ENCODE peak calls at places on chromosomes 3 and 15, in nine cellular contexts. W is C1 segment of cervical spinal cord; Z is nephron progenitor cell; V is GM12891; O is activated CD4-positive, alpha-beta T cell treated with anti-CD3 and anti-CD28 coated beads, Interleukin-2, amount 50 U/mL, for 48 hours; I is RKO; R is H54; G is T-helper 1 cell; C is SIG-M5. T is an unnamed sample.

GRCh38 chr3:10505050-10505790 is at the start of gene ATP2B2:
- DNase-seq in I (no peak), O (no peak), Z (peak), V (no peak), R (no peak), G (no peak), W (peak), C (no peak), T (peak)

GRCh38 chr3:46065294-46065705 is 38.0 kb upstream of the XCR1 start:
- DNase-seq in V (no peak), G (peak), Z (no peak), C (no peak), W (no peak), I (no peak), O (peak), R (no peak), T (peak)

GRCh38 chr3:9817437-9817836 is 7.4 kb downstream of the TTLL3 start:
- DNase-seq in R (no peak), O (no peak), W (no peak), I (no peak), C (no peak), V (no peak), G (no peak), Z (no peak), T (no peak)

GRCh38 chr3:169147246-169148008 is 516.1 kb downstream of the MECOM start:
- DNase-seq in Z (peak), W (no peak), R (peak), G (no peak), V (no peak), C (no peak), O (peak), I (peak), T (peak)

GRCh38 chr3:127211118-127212060 is 18.5 kb downstream of the PRR23E start:
- DNase-seq in Z (no peak), W (no peak), I (no peak), V (no peak), R (no peak), O (no peak), G (no peak), C (no peak), T (no peak)

GRCh38 chr3:123444023-123444422 is 4.9 kb downstream of the ADCY5 start:
- DNase-seq in R (no peak), I (no peak), C (no peak), Z (peak), W (peak), V (no peak), O (no peak), G (no peak), T (no peak)

GRCh38 chr3:134065836-134066538 is 36.3 kb upstream of the SLCO2A1 start:
- DNase-seq in O (no peak), W (no peak), I (no peak), R (no peak), Z (no peak), V (no peak), G (no peak), C (no peak), T (no peak)

GRCh38 chr15:66252411-66253295 is 897 bp downstream of the MEGF11 start:
- DNase-seq in G (no peak), I (no peak), Z (peak), R (peak), C (no peak), O (peak), V (peak), W (peak), T (peak)

GRCh38 chr3:107969994-107970896 is 120.6 kb downstream of the CD47 start:
- DNase-seq in R (no peak), V (no peak), Z (no peak), G (no peak), O (no peak), W (peak), I (no peak), C (no peak), T (no peak)

GRCh38 chr3:149577801-149578200 is 80.0 kb downstream of the WWTR1 start:
- DNase-seq in V (no peak), C (no peak), W (no peak), I (no peak), Z (no peak), R (no peak), G (no peak), O (no peak), T (no peak)

T was measured in stimulated activated naive CD8-positive, alpha-beta T cell treated with anti-CD3 and anti-CD28 coated beads, Interleukin-15, Interleukin-2, amounts not matched to agents 100 U/mL and 50 U/mL, for 24 hours.